ENCODE peak calls at places on chromosomes 3 and 15, in four cellular contexts. One of them, this sample, is unnamed.

GRCh38 chr3:72724070-72724469 is 124.2 kb downstream of the SHQ1 start:
- DNase-seq in AG09319: no peak
- DNase-seq in activated CD4-positive, alpha-beta T cell treated with anti-CD3 and anti-CD28 coated beads, Interleukin-2, amount 50 U/mL, for 1 hour: no peak
- DNase-seq in HL-60: no peak
- DNase-seq in this sample: no peak

GRCh38 chr3:52870471-52870870 is 26.9 kb downstream of the STIMATE start:
- DNase-seq in AG09319: no peak
- DNase-seq in activated CD4-positive, alpha-beta T cell treated with anti-CD3 and anti-CD28 coated beads, Interleukin-2, amount 50 U/mL, for 1 hour: no peak
- DNase-seq in HL-60: no peak
- DNase-seq in this sample: no peak

GRCh38 chr3:164351126-164351525 is 727.2 kb downstream of the SI start:
- DNase-seq in AG09319: no peak
- DNase-seq in activated CD4-positive, alpha-beta T cell treated with anti-CD3 and anti-CD28 coated beads, Interleukin-2, amount 50 U/mL, for 1 hour: no peak
- DNase-seq in HL-60: no peak
- DNase-seq in this sample: no peak

GRCh38 chr15:31235298-31236183 is 91.1 kb upstream of the KLF13 start:
- DNase-seq in AG09319: no peak
- DNase-seq in activated CD4-positive, alpha-beta T cell treated with anti-CD3 and anti-CD28 coated beads, Interleukin-2, amount 50 U/mL, for 1 hour: no peak
- DNase-seq in HL-60: no peak
- DNase-seq in this sample: no peak

GRCh38 chr3:129005526-129006303 is 4.6 kb downstream of the EFCC1 start:
- DNase-seq in AG09319: no peak
- DNase-seq in activated CD4-positive, alpha-beta T cell treated with anti-CD3 and anti-CD28 coated beads, Interleukin-2, amount 50 U/mL, for 1 hour: no peak
- DNase-seq in HL-60: no peak
- DNase-seq in this sample: no peak

GRCh38 chr3:49924683-49925082 is 4.9 kb downstream of the MON1A start:
- DNase-seq in AG09319: peak; percentile 31
- DNase-seq in activated CD4-positive, alpha-beta T cell treated with anti-CD3 and anti-CD28 coated beads, Interleukin-2, amount 50 U/mL, for 1 hour: no peak
- DNase-seq in HL-60: no peak
- DNase-seq in this sample: no peak

GRCh38 chr15:68192117-68192516 is 13.0 kb downstream of the CALML4 start:
- DNase-seq in AG09319: no peak
- DNase-seq in activated CD4-positive, alpha-beta T cell treated with anti-CD3 and anti-CD28 coated beads, Interleukin-2, amount 50 U/mL, for 1 hour: no peak
- DNase-seq in HL-60: no peak
- DNase-seq in this sample: no peak

GRCh38 chr15:81302605-81303204 is 21.2 kb downstream of the STARD5 start:
- DNase-seq in AG09319: no peak
- DNase-seq in activated CD4-positive, alpha-beta T cell treated with anti-CD3 and anti-CD28 coated beads, Interleukin-2, amount 50 U/mL, for 1 hour: no peak
- DNase-seq in HL-60: no peak
- DNase-seq in this sample: no peak

GRCh38 chr3:107077391-107077790 is 299.8 kb upstream of the CCDC54 start:
- DNase-seq in AG09319: no peak
- DNase-seq in activated CD4-positive, alpha-beta T cell treated with anti-CD3 and anti-CD28 coated beads, Interleukin-2, amount 50 U/mL, for 1 hour: no peak
- DNase-seq in HL-60: no peak
- DNase-seq in this sample: no peak

GRCh38 chr3:181838940-181839914 is 127.5 kb downstream of the SOX2 start:
- DNase-seq in AG09319: no peak
- DNase-seq in activated CD4-positive, alpha-beta T cell treated with anti-CD3 and anti-CD28 coated beads, Interleukin-2, amount 50 U/mL, for 1 hour: no peak
- DNase-seq in HL-60: no peak
- DNase-seq in this sample: no peak

GRCh38 chr15:60590935-60591490 is 112.1 kb upstream of the ICE2 start:
- DNase-seq in AG09319: no peak
- DNase-seq in activated CD4-positive, alpha-beta T cell treated with anti-CD3 and anti-CD28 coated beads, Interleukin-2, amount 50 U/mL, for 1 hour: peak; percentile 45
- DNase-seq in HL-60: no peak
- DNase-seq in this sample: no peak

GRCh38 chr3:182697345-182697919 is 95.9 kb upstream of the ATP11B start:
- DNase-seq in AG09319: no peak
- DNase-seq in activated CD4-positive, alpha-beta T cell treated with anti-CD3 and anti-CD28 coated beads, Interleukin-2, amount 50 U/mL, for 1 hour: no peak
- DNase-seq in HL-60: no peak
- DNase-seq in this sample: no peak

GRCh38 chr15:59384507-59384906 is 11.8 kb upstream of the MYO1E start:
- DNase-seq in AG09319: no peak
- DNase-seq in activated CD4-positive, alpha-beta T cell treated with anti-CD3 and anti-CD28 coated beads, Interleukin-2, amount 50 U/mL, for 1 hour: no peak
- DNase-seq in HL-60: no peak
- DNase-seq in this sample: no peak

GRCh38 chr3:22245817-22246583 is 495.0 kb upstream of the ZNF385D start:
- DNase-seq in AG09319: no peak
- DNase-seq in activated CD4-positive, alpha-beta T cell treated with anti-CD3 and anti-CD28 coated beads, Interleukin-2, amount 50 U/mL, for 1 hour: no peak
- DNase-seq in HL-60: no peak
- DNase-seq in this sample: no peak

GRCh38 chr3:44554626-44555592 is at the start of gene ZKSCAN7:
- DNase-seq in AG09319: no peak
- DNase-seq in activated CD4-positive, alpha-beta T cell treated with anti-CD3 and anti-CD28 coated beads, Interleukin-2, amount 50 U/mL, for 1 hour: peak; percentile 19
- DNase-seq in HL-60: peak; percentile 6
- DNase-seq in this sample: no peak

GRCh38 chr3:67526246-67526645 is 128.2 kb downstream of the SUCLG2 start:
- DNase-seq in AG09319: peak; percentile 87
- DNase-seq in activated CD4-positive, alpha-beta T cell treated with anti-CD3 and anti-CD28 coated beads, Interleukin-2, amount 50 U/mL, for 1 hour: no peak
- DNase-seq in HL-60: no peak
- DNase-seq in this sample: peak; percentile 26

GRCh38 chr3:8635625-8636024 is 9.0 kb downstream of the SSUH2 start:
- DNase-seq in AG09319: no peak
- DNase-seq in activated CD4-positive, alpha-beta T cell treated with anti-CD3 and anti-CD28 coated beads, Interleukin-2, amount 50 U/mL, for 1 hour: no peak
- DNase-seq in HL-60: no peak
- DNase-seq in this sample: no peak

GRCh38 chr3:189143321-189143720 is 28.4 kb upstream of the TPRG1 start:
- DNase-seq in AG09319: no peak
- DNase-seq in activated CD4-positive, alpha-beta T cell treated with anti-CD3 and anti-CD28 coated beads, Interleukin-2, amount 50 U/mL, for 1 hour: no peak
- DNase-seq in HL-60: no peak
- DNase-seq in this sample: no peak

GRCh38 chr15:80309769-80310384 is 57.9 kb upstream of the CTXND1 start:
- DNase-seq in AG09319: peak; percentile 2
- DNase-seq in activated CD4-positive, alpha-beta T cell treated with anti-CD3 and anti-CD28 coated beads, Interleukin-2, amount 50 U/mL, for 1 hour: no peak
- DNase-seq in HL-60: no peak
- DNase-seq in this sample: no peak

GRCh38 chr15:68654786-68655560 is 76.2 kb downstream of the CORO2B start:
- DNase-seq in AG09319: no peak
- DNase-seq in activated CD4-positive, alpha-beta T cell treated with anti-CD3 and anti-CD28 coated beads, Interleukin-2, amount 50 U/mL, for 1 hour: no peak
- DNase-seq in HL-60: no peak
- DNase-seq in this sample: no peak

GRCh38 chr15:40034186-40034946 is 4.6 kb downstream of the SRP14 start:
- DNase-seq in AG09319: no peak
- DNase-seq in activated CD4-positive, alpha-beta T cell treated with anti-CD3 and anti-CD28 coated beads, Interleukin-2, amount 50 U/mL, for 1 hour: no peak
- DNase-seq in HL-60: no peak
- DNase-seq in this sample: no peak

GRCh38 chr3:19816631-19817030 is 117.4 kb downstream of the EFHB start:
- DNase-seq in AG09319: no peak
- DNase-seq in activated CD4-positive, alpha-beta T cell treated with anti-CD3 and anti-CD28 coated beads, Interleukin-2, amount 50 U/mL, for 1 hour: no peak
- DNase-seq in HL-60: peak; percentile 4
- DNase-seq in this sample: no peak

GRCh38 chr3:136122006-136122405 is 74.1 kb downstream of the MSL2 start:
- DNase-seq in AG09319: no peak
- DNase-seq in activated CD4-positive, alpha-beta T cell treated with anti-CD3 and anti-CD28 coated beads, Interleukin-2, amount 50 U/mL, for 1 hour: no peak
- DNase-seq in HL-60: no peak
- DNase-seq in this sample: no peak

GRCh38 chr15:90001683-90002427 is 731 bp downstream of the ZNF710 start:
- DNase-seq in AG09319: no peak
- DNase-seq in activated CD4-positive, alpha-beta T cell treated with anti-CD3 and anti-CD28 coated beads, Interleukin-2, amount 50 U/mL, for 1 hour: peak; percentile 53
- DNase-seq in HL-60: peak; percentile 61
- DNase-seq in this sample: no peak

GRCh38 chr15:36914962-36915808 is 185.2 kb downstream of the MEIS2 start:
- DNase-seq in AG09319: peak; percentile 12
- DNase-seq in activated CD4-positive, alpha-beta T cell treated with anti-CD3 and anti-CD28 coated beads, Interleukin-2, amount 50 U/mL, for 1 hour: no peak
- DNase-seq in HL-60: no peak
- DNase-seq in this sample: no peak

GRCh38 chr15:91926871-91927270 is 73.4 kb downstream of the SLCO3A1 start:
- DNase-seq in AG09319: no peak
- DNase-seq in activated CD4-positive, alpha-beta T cell treated with anti-CD3 and anti-CD28 coated beads, Interleukin-2, amount 50 U/mL, for 1 hour: no peak
- DNase-seq in HL-60: no peak
- DNase-seq in this sample: no peak

GRCh38 chr3:65500398-65501306 is 538.1 kb downstream of the MAGI1 start:
- DNase-seq in AG09319: no peak
- DNase-seq in activated CD4-positive, alpha-beta T cell treated with anti-CD3 and anti-CD28 coated beads, Interleukin-2, amount 50 U/mL, for 1 hour: no peak
- DNase-seq in HL-60: no peak
- DNase-seq in this sample: no peak

GRCh38 chr3:154310840-154311239 is 13.4 kb downstream of the DHX36 start:
- DNase-seq in AG09319: no peak
- DNase-seq in activated CD4-positive, alpha-beta T cell treated with anti-CD3 and anti-CD28 coated beads, Interleukin-2, amount 50 U/mL, for 1 hour: no peak
- DNase-seq in HL-60: no peak
- DNase-seq in this sample: no peak

GRCh38 chr3:64358853-64359252 is 133.6 kb upstream of the PRICKLE2 start:
- DNase-seq in AG09319: no peak
- DNase-seq in activated CD4-positive, alpha-beta T cell treated with anti-CD3 and anti-CD28 coated beads, Interleukin-2, amount 50 U/mL, for 1 hour: no peak
- DNase-seq in HL-60: no peak
- DNase-seq in this sample: no peak

GRCh38 chr3:172142074-172143059 is 103.0 kb downstream of the FNDC3B start:
- DNase-seq in AG09319: no peak
- DNase-seq in activated CD4-positive, alpha-beta T cell treated with anti-CD3 and anti-CD28 coated beads, Interleukin-2, amount 50 U/mL, for 1 hour: no peak
- DNase-seq in HL-60: no peak
- DNase-seq in this sample: peak; percentile 69

GRCh38 chr3:123392871-123393620 is 55.8 kb downstream of the ADCY5 start:
- DNase-seq in AG09319: no peak
- DNase-seq in activated CD4-positive, alpha-beta T cell treated with anti-CD3 and anti-CD28 coated beads, Interleukin-2, amount 50 U/mL, for 1 hour: no peak
- DNase-seq in HL-60: no peak
- DNase-seq in this sample: no peak

GRCh38 chr3:36843065-36844051 is 79.0 kb upstream of the DCLK3 start:
- DNase-seq in AG09319: no peak
- DNase-seq in activated CD4-positive, alpha-beta T cell treated with anti-CD3 and anti-CD28 coated beads, Interleukin-2, amount 50 U/mL, for 1 hour: peak; percentile 45
- DNase-seq in HL-60: no peak
- DNase-seq in this sample: no peak

GRCh38 chr3:153783106-153783505 is 338.1 kb upstream of the ARHGEF26 start:
- DNase-seq in AG09319: no peak
- DNase-seq in activated CD4-positive, alpha-beta T cell treated with anti-CD3 and anti-CD28 coated beads, Interleukin-2, amount 50 U/mL, for 1 hour: no peak
- DNase-seq in HL-60: no peak
- DNase-seq in this sample: peak; percentile 2

GRCh38 chr3:87855626-87856025 is 203.2 kb downstream of the CGGBP1 start:
- DNase-seq in AG09319: no peak
- DNase-seq in activated CD4-positive, alpha-beta T cell treated with anti-CD3 and anti-CD28 coated beads, Interleukin-2, amount 50 U/mL, for 1 hour: no peak
- DNase-seq in HL-60: no peak
- DNase-seq in this sample: no peak

GRCh38 chr3:114809668-114810413 is 337.2 kb downstream of the ZBTB20 start:
- DNase-seq in AG09319: no peak
- DNase-seq in activated CD4-positive, alpha-beta T cell treated with anti-CD3 and anti-CD28 coated beads, Interleukin-2, amount 50 U/mL, for 1 hour: no peak
- DNase-seq in HL-60: no peak
- DNase-seq in this sample: peak; percentile 60

GRCh38 chr3:172448661-172449467 is 608 bp upstream of the GHSR start:
- DNase-seq in AG09319: no peak
- DNase-seq in activated CD4-positive, alpha-beta T cell treated with anti-CD3 and anti-CD28 coated beads, Interleukin-2, amount 50 U/mL, for 1 hour: no peak
- DNase-seq in HL-60: no peak
- DNase-seq in this sample: no peak

This sample was measured in smooth muscle cell of the brain vasculature.